ENCODE peak calls at places on chromosome 3, in five cellular contexts. P is adrenal gland, G is tibial nerve, I is heart left ventricle, L is IMR-90. B is an unnamed sample.

GRCh38 chr3:155386817-155387403 is 93.4 kb upstream of the STRIT1 start:
- DNase-seq in P (no peak), G (no peak), I (no peak), L (no peak), B (no peak)

GRCh38 chr3:52834871-52835501 is at the start of gene MUSTN1:
- DNase-seq in P (no peak), G (peak), I (peak), L (peak), B (no peak)

GRCh38 chr3:102163039-102163817 is 271.6 kb upstream of the ZPLD1 start:
- DNase-seq in P (no peak), G (peak), I (no peak), L (peak), B (no peak)

GRCh38 chr3:194308635-194309213 is 42.4 kb downstream of the CPN2 start:
- DNase-seq in P (no peak), G (no peak), I (no peak), L (no peak), B (no peak)

GRCh38 chr3:185824467-185825378 is at the start of gene IGF2BP2:
- DNase-seq in P (peak), G (peak), I (peak), L (peak), B (peak)

GRCh38 chr3:98670020-98670419 is 76.6 kb upstream of the CPOX start:
- DNase-seq in P (no peak), G (no peak), I (no peak), L (no peak), B (no peak)

GRCh38 chr3:173548261-173548660 is 150.7 kb downstream of the NLGN1 start:
- DNase-seq in P (no peak), G (no peak), I (no peak), L (no peak), B (no peak)

GRCh38 chr3:17730318-17730967 is 12.0 kb downstream of the TBC1D5 start:
- DNase-seq in P (peak), G (no peak), I (no peak), L (peak), B (no peak)

GRCh38 chr3:11954312-11954934 is 49.8 kb upstream of the SYN2 start:
- DNase-seq in P (no peak), G (no peak), I (no peak), L (no peak), B (no peak)

GRCh38 chr3:187251599-187251998 is 39.9 kb downstream of the MASP1 start:
- DNase-seq in P (no peak), G (no peak), I (no peak), L (no peak), B (no peak)

GRCh38 chr3:23175361-23176073 is 27.6 kb upstream of the UBE2E2 start:
- DNase-seq in P (no peak), G (no peak), I (no peak), L (no peak), B (no peak)

GRCh38 chr3:121330586-121330985 is 215.2 kb downstream of the POLQ start:
- DNase-seq in P (no peak), G (no peak), I (no peak), L (no peak), B (no peak)

GRCh38 chr3:3160826-3161225 is 18.7 kb downstream of the CRBN start:
- DNase-seq in P (no peak), G (no peak), I (no peak), L (no peak), B (no peak)

GRCh38 chr3:64008952-64009351 is 14.3 kb downstream of the PSMD6 start:
- DNase-seq in P (no peak), G (no peak), I (no peak), L (peak), B (no peak)

GRCh38 chr3:193843447-193844301 is 250.7 kb downstream of the OPA1 start:
- DNase-seq in P (no peak), G (no peak), I (no peak), L (no peak), B (no peak)

GRCh38 chr3:11465744-11466611 is 177.7 kb downstream of the VGLL4 start:
- DNase-seq in P (peak), G (peak), I (no peak), L (peak), B (no peak)

GRCh38 chr3:181694805-181695660 is 16.7 kb upstream of the SOX2 start:
- DNase-seq in P (no peak), G (peak), I (peak), L (no peak), B (no peak)

GRCh38 chr3:134791992-134792391 is 3.1 kb upstream of the EPHB1 start:
- DNase-seq in P (no peak), G (no peak), I (no peak), L (no peak), B (no peak)

GRCh38 chr3:8755564-8756237 is 13.7 kb downstream of the OXTR start:
- DNase-seq in P (no peak), G (no peak), I (no peak), L (no peak), B (no peak)

GRCh38 chr3:30596161-30596560 is 10.2 kb upstream of the TGFBR2 start:
- DNase-seq in P (no peak), G (no peak), I (no peak), L (no peak), B (no peak)

GRCh38 chr3:11523793-11524160 is 119.9 kb downstream of the VGLL4 start:
- DNase-seq in P (no peak), G (no peak), I (no peak), L (no peak), B (no peak)

GRCh38 chr3:52931889-52932288 is 34.5 kb upstream of the STIMATE start:
- DNase-seq in P (no peak), G (no peak), I (no peak), L (no peak), B (no peak)

GRCh38 chr3:156803949-156804741 is 22.0 kb upstream of the LEKR1 start:
- DNase-seq in P (no peak), G (no peak), I (no peak), L (no peak), B (no peak)

GRCh38 chr3:156802827-156803606 is 23.1 kb upstream of the LEKR1 start:
- DNase-seq in P (no peak), G (no peak), I (no peak), L (no peak), B (no peak)

GRCh38 chr3:156806698-156807097 is 19.5 kb upstream of the LEKR1 start:
- DNase-seq in P (no peak), G (no peak), I (no peak), L (no peak), B (no peak)

GRCh38 chr3:156797368-156797767 is 28.8 kb upstream of the LEKR1 start:
- DNase-seq in P (no peak), G (no peak), I (no peak), L (no peak), B (no peak)

DNA sequence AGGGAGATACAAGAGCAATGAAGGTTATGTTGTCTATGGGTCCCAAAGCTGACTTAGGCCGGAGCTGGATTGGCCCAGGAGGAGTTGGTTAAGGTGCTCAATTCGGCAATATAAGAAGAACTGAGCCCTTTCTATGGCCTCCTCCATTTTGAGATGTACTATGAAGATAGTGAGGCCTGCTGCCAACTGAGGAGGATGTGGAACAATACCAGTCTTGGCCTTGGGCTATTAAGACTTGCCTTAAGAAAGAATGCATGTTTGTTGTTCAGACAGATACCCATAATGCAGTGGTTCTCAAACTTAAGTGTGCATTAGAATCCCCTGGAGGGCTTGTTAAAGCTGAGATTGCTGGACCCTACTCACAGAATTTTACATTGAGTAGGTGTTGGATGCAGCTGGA is 24.4 kb upstream of the LEKR1 start:
- DNase-seq in P (no peak), G (no peak), I (no peak), L (no peak), B (no peak)
- TF ChIP-seq POLR2A in P (no peak), G (no peak), I (no peak), L (no peak), B (no peak)

GRCh38 chr3:123372789-123373534 is 75.9 kb downstream of the ADCY5 start:
- DNase-seq in P (no peak), G (no peak), I (no peak), L (no peak), B (no peak)
- TF ChIP-seq POLR2A in P (no peak), G (no peak), I (no peak), L (no peak), B (no peak)

GRCh38 chr3:152977356-152977755 is 142.4 kb downstream of the P2RY1 start:
- DNase-seq in P (no peak), G (no peak), I (no peak), L (no peak), B (no peak)

GRCh38 chr3:152973575-152973974 is 138.6 kb downstream of the P2RY1 start:
- DNase-seq in P (no peak), G (no peak), I (no peak), L (no peak), B (no peak)

GRCh38 chr3:152978152-152978551 is 143.2 kb downstream of the P2RY1 start:
- DNase-seq in P (no peak), G (no peak), I (no peak), L (no peak), B (no peak)

GRCh38 chr3:152971880-152972279 is 136.9 kb downstream of the P2RY1 start:
- DNase-seq in P (no peak), G (no peak), I (no peak), L (no peak), B (no peak)

GRCh38 chr3:152976232-152976631 is 141.3 kb downstream of the P2RY1 start:
- DNase-seq in P (no peak), G (no peak), I (no peak), L (no peak), B (no peak)
- TF ChIP-seq POLR2A in P (no peak), G (no peak), I (no peak), L (no peak), B (no peak)

GRCh38 chr3:191246628-191247027 is 47.6 kb downstream of the OSTN start:
- DNase-seq in P (no peak), G (no peak), I (no peak), L (peak), B (peak)
- TF ChIP-seq POLR2A in P (no peak), G (no peak), I (no peak), L (no peak), B (no peak)

DNA sequence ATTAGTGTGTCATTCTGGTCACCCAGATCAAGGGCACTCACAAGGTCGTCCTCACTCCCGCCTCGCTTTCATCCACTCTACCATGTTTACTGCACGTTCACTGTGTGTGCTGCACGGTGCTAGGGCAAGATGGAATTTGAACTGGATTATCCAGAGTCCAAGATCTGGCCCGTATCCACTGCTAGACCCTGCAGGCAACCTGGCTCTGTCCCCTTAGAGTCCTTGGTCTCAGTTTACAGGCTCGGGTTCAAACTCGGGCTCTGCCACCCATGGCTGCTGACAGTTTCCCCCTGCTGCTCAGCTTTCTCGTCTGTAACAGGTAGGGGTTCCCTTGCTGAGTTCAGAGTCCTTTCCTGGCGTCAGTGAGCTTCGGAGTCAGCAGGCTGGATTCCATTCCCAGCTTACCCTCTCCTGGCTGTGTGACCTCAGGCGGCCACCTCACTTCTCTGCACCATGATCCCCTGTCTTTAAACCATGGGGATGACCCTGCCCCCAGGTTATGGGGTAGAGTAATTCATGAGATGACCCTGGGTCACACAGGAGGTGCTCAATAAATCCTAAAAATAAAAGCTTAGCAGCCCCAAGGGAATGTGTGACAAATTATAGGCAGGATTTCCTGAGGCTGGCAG is 79.6 kb upstream of the SLC6A6 start:
- DNase-seq in P (no peak), G (no peak), I (no peak), L (no peak), B (no peak)
- TF ChIP-seq POLR2A in P (no peak), G (no peak), I (no peak), L (no peak), B (no peak)

DNA sequence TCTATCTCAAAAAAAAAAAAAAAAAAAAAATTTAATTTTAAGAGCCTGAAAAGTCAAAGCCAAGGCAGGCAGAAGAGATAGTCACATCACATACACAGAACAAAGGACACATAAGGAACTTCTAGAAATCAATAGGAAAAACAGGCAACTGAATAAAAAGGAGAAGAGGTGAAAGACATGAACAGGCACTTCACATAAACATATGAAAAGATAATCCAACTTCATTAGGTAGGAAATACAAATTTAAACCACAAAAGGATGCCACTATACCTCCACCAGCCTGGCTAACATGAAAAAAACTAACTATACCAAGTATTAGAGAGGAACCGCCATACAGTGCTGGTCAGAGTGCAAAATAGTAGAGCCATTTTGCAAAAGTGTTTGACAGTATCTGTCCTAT is 14.1 kb downstream of the CCDC12 start:
- DNase-seq in P (no peak), G (no peak), I (no peak), L (no peak), B (no peak)
- TF ChIP-seq POLR2A in P (no peak), G (no peak), I (no peak), L (no peak), B (no peak)

GRCh38 chr3:138935864-138936762 is 10.8 kb downstream of the FOXL2 start:
- DNase-seq in P (peak), G (peak), I (peak), L (peak), B (peak)
- TF ChIP-seq POLR2A in P (no peak), G (no peak), I (no peak), L (no peak), B (no peak)

GRCh38 chr3:127655641-127656040 is 17.1 kb upstream of the ABTB1 start:
- DNase-seq in P (no peak), G (no peak), I (no peak), L (peak), B (peak)

GRCh38 chr3:127650236-127650635 is 21.3 kb downstream of the PODXL2 start:
- DNase-seq in P (no peak), G (no peak), I (no peak), L (no peak), B (no peak)

GRCh38 chr3:127652246-127652995 is 20.3 kb upstream of the ABTB1 start:
- DNase-seq in P (peak), G (peak), I (no peak), L (peak), B (peak)

GRCh38 chr3:127654374-127654773 is 18.4 kb upstream of the ABTB1 start:
- DNase-seq in P (no peak), G (no peak), I (no peak), L (no peak), B (no peak)

DNA sequence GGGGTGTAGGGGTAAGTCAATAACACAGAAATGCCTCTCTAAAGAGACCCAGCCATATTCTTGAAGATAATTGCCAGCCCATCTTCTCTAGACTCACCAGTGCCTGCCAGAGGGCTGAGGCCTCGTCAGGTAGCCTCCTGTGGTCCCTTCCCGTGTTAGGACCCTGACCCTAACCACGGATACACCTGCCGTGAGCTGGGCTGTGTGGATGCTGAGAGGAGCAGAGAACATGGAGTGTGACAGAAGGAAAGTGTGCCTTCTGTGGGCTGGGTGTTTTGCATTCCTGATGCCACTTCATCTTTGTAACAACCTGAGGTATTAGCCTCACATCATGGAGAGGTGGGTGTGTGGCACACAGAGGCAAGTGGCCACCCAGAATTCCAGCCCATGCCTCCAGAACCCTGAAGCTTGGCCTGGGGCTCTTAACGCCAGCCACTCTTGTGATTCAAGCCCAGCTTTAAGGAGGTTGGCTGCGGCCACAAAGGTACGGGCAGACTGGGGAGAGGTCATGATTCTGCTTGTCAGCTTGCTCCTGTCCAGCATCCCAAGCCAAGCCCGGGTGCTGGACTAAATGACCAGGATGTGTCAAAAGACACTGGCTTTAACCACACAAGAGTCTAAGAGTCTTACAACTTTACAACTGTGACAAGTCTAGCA is 21.1 kb upstream of the ABTB1 start:
- DNase-seq in P (no peak), G (no peak), I (no peak), L (no peak), B (no peak)
- TF ChIP-seq POLR2A in P (no peak), G (no peak), I (no peak), L (no peak), B (no peak)

DNA sequence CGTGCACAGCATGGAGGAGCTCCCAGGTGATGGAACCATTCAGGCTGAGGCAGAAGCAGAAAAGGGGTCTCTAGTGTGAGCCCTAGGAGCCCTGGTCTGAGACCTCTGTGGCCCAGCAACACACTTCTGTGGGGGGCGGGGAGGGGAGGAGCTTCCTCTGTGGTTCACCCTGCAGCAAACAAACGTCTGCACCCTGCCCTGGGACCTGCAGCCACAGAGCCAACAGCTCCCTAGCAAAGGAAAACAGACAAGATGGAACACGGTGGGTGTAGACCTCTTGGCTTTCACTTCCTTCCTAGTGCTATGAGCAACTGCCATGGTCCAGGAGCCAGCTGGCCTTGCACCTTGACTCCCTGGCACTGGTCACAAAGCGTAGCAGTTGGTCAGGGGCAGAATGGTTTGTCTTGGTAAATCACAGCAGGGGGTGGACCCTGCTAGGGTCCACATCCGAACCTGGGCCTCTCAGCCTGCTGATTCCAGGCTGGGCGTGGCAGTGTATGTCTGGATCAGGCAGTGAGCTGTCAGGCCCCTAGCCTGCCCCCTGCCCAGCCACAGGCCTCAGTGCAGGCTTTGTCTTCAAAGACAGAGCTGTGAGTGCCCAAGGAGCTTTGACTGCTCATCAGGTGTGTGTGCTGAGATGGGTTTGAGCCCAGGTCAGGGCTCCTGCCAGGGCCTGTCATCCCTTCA is 6.7 kb downstream of the AMIGO3 start:
- DNase-seq in P (no peak), G (no peak), I (peak), L (no peak), B (no peak)
- TF ChIP-seq POLR2A in P (no peak), G (no peak), I (no peak), L (no peak), B (no peak)

DNA sequence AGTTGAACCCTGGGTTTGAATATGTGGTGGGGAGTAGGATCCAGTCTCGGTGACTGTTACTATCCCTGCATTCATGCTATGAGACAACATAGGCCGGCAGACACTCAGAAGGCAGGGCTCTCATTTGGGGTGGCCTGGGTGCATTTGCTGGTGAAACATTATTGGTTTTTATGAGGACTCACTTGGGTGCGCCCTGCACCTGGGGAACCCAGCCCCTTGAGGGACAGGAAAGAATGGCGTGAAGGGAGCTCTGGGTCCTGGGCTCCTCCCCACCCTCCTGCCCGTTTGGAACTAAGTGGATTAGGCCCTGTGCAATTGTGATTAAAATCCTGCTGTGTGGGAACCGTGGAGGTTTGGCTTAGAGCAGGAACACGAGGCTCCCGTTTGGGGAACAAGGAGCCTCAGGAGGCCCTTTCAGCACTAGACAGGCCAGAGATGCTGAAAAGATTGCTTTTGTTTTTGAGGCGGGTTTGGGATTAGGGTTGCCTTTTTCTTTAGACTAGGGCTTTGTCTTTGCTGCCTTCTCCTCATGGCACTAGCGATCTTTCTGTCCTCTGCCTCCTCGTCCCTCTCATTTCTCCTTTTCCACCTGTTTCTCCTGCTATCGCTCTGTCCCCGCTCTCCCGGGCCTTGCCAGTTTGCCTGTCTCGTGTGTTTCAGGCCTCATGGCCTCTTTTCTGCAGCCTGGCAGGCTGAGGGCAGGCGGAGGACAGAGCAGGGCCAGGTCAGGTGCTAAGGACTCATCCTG is 8.4 kb downstream of the MAPKAPK3 start:
- DNase-seq in P (no peak), G (no peak), I (no peak), L (no peak), B (no peak)
- TF ChIP-seq POLR2A in P (no peak), G (no peak), I (no peak), L (no peak), B (no peak)